ENCODE peak calls at places on chromosome 20, in four cellular contexts. M is H9, J is mesendoderm, V is mesenchymal stem cell. Q is an unnamed sample.

GRCh38 chr20:49579874-49580817 is 12.2 kb upstream of the PTGIS start:
- DNase-seq in J (no peak), M (no peak), V (no peak), Q (no peak)

GRCh38 chr20:33076662-33077398 is 2.6 kb upstream of the BPIFB4 start:
- DNase-seq in J (peak; percentile 86), V (no peak), M (no peak), Q (no peak)

GRCh38 chr20:41364967-41365765 is 1.5 kb downstream of the EMILIN3 start:
- DNase-seq in V (no peak), J (no peak), M (no peak), Q (no peak)

GRCh38 chr20:16469395-16469905 is 103.8 kb downstream of the KIF16B start:
- DNase-seq in V (no peak), M (no peak), J (no peak), Q (peak; percentile 13)

GRCh38 chr20:7841967-7842301 is 98.3 kb downstream of the HAO1 start:
- DNase-seq in V (peak; percentile 78), M (no peak), J (peak; percentile 51), Q (no peak)

GRCh38 chr20:44187763-44188709 is 1.0 kb upstream of the JPH2 start:
- DNase-seq in J (no peak), V (peak; percentile 70), M (no peak), Q (no peak)

GRCh38 chr20:14344746-14345145 is 7.3 kb upstream of the FLRT3 start:
- DNase-seq in V (no peak), M (no peak), J (peak; percentile 90), Q (no peak)

GRCh38 chr20:52999040-52999439 is 26.9 kb downstream of the TSHZ2 start:
- DNase-seq in M (no peak), V (no peak), J (no peak), Q (no peak)

GRCh38 chr20:38343107-38343797 is 3.0 kb upstream of the LBP start:
- DNase-seq in V (peak; percentile 35), J (no peak), M (no peak), Q (no peak)

GRCh38 chr20:41086402-41087324 is 50.7 kb upstream of the PLCG1 start:
- DNase-seq in V (peak; percentile 69), M (no peak), J (no peak), Q (peak; percentile 56)

GRCh38 chr20:64224344-64225165 is 31.0 kb upstream of the PCMTD2 start:
- DNase-seq in M (no peak), V (peak; percentile 95), J (no peak), Q (no peak)

GRCh38 chr20:41011551-41012067 is 17.0 kb upstream of the TOP1 start:
- DNase-seq in M (no peak), J (no peak), V (no peak), Q (peak; percentile 25)

GRCh38 chr20:49323622-49324238 is 45.9 kb upstream of the ZNFX1 start:
- DNase-seq in M (peak; percentile 53), V (peak; percentile 74), J (peak; percentile 84), Q (no peak)

GRCh38 chr20:37797669-37798175 is 103.9 kb downstream of the CTNNBL1 start:
- DNase-seq in M (no peak), J (no peak), V (no peak), Q (no peak)

GRCh38 chr20:38229376-38230252 is 30.9 kb downstream of the KIAA1755 start:
- DNase-seq in J (peak; percentile 38), V (peak; percentile 33), M (no peak), Q (peak; percentile 57)

GRCh38 chr20:6746901-6747609 is 20.4 kb upstream of the BMP2 start:
- DNase-seq in V (peak; percentile 12), J (peak; percentile 73), M (no peak), Q (no peak)

GRCh38 chr20:41408986-41409385 is 42.4 kb upstream of the EMILIN3 start:
- DNase-seq in M (no peak), J (no peak), V (no peak), Q (no peak)

GRCh38 chr20:33791959-33792597 is 19.1 kb upstream of the CHMP4B start:
- DNase-seq in M (peak; percentile 64), J (peak; percentile 40), V (peak; percentile 45), Q (peak; percentile 59)

DNA sequence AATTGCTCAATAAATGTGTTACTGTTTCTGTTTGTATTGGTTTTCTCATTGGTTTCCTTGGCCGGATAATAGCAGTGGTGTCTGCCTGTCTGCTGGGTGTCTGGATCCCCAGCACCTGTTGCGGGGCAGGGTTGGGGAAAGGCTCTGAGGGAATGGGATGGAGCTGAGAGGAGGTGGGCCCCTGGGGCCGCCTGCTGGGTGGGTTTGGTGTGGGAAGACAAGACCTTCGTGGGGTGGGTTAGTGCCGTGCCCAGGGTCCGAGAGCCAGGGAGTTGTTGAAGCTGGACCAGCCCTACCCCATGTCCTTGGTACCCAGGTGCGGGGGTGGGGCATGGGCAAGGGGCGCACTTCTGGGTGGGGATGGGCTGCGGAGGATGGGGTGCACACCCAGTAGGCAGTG is 4.0 kb downstream of the SS18L1 start:
- DNase-seq in M (no peak), J (no peak), V (no peak), Q (no peak)
- H3K4me2 ChIP-seq in M (no peak overlapping the region), J (no peak overlapping the region), V (no peak overlapping the region), Q (no peak overlapping the region)

GRCh38 chr20:57048027-57048869 is 218.2 kb downstream of the BMP7 start:
- DNase-seq in J (peak; percentile 81), V (peak; percentile 58), M (peak; percentile 76), Q (peak; percentile 75)
- H3K18ac ChIP-seq in J (no peak overlapping the region), V (peak overlapping the region; percentile 42), M (no peak overlapping the region), Q (no peak overlapping the region)

GRCh38 chr20:266213-266603 is 8.7 kb downstream of the DEFB132 start:
- DNase-seq in V (no peak), J (no peak), M (no peak), Q (no peak)
- H3K4me2 ChIP-seq in V (no peak overlapping the region), J (no peak overlapping the region), M (peak overlapping the region; percentile 30), Q (no peak overlapping the region)

GRCh38 chr20:3632311-3633004 is 30.7 kb downstream of the GFRA4 start:
- DNase-seq in V (no peak), M (no peak), J (no peak), Q (no peak)

GRCh38 chr20:3633913-3634478 is 29.2 kb downstream of the GFRA4 start:
- DNase-seq in V (no peak), M (no peak), J (no peak), Q (no peak)

GRCh38 chr20:3629893-3630292 is 33.3 kb downstream of the GFRA4 start:
- DNase-seq in M (no peak), V (no peak), J (peak; percentile 74), Q (no peak)

GRCh38 chr20:3630429-3630828 is 32.8 kb downstream of the GFRA4 start:
- DNase-seq in V (no peak), M (no peak), J (no peak), Q (no peak)

DNA sequence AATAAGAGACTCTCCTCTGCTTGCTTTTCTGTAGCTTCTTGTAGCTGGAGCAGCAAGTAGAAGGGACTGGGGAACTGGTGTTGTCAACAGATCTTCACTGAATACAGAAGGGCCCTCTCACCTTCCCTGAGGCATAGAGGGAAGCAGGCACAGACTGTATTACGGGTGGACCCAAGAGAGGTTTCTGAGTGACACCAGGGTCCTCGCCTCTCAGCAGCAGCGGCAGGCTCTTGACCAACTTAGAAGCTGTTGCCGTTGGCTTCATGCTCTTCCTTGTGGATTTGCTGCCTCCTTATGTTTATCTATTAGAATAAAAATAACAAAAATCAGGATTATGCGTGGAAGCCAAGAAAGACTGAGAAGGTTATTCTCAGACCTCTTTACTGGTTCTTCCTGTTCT is 31.7 kb downstream of the GFRA4 start:
- DNase-seq in J (no peak), M (no peak), V (no peak), Q (no peak)
- H3K18ac ChIP-seq in J (no peak overlapping the region), M (no peak overlapping the region), V (no peak overlapping the region), Q (no peak overlapping the region)

DNA sequence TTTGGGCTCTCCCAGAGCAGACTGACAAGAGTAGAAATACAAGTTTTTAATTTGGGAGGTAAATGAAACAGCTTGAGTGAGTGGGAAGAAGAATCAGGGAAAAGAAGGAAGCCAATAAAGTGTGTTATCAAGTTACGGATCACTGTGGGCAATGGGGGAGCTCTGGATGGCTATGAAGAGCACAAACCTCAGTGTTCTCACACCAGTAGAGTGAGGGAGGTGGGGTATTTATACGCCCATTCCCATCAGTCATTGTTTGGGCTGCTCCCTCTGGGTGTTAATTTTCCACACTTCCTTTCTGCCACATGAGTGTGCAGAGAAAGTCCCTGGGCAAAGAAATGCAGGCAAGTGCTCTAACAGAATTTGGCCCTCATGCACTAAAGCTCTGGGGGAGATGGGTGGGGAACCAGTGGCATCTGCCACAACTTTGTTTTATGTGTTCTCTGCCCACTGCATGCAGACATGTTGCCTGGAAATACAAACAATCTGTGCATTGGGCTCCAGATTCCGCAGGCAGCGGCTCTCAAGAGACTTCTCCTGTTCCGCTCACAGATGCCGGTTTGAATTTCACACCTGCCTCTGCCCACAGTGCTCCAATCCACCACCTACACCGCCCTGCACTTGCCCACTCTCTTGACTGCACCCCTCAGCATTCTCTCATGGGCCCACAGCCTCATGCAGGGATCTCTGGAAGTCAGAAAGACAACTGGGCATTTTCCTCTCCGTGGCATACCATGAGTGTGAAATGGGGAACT is 211.1 kb upstream of the RNF24 start:
- DNase-seq in J (no peak), M (no peak), V (no peak), Q (no peak)
- H3K4me2 ChIP-seq in J (no peak overlapping the region), M (no peak overlapping the region), V (no peak overlapping the region), Q (no peak overlapping the region)

DNA sequence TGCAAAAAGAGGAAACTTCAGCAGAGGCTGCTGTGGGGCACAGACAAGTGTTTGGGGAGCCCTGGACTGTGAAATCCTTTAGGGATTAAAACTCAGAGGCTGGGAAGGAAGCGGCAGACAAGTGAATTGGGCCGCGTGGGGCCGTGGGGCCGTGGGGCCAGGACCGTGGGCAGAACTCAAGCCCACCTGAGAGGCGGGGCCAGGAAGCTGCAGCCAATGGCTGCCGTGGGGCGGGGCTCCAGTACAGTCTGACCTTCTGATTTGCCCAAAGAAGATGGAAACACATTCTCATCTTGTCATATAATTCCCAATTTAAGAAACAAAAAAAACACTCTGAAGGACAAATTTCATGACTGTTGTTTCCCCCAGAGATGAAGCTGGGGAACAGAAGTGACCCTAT is 55.4 kb downstream of the ANKRD60 start:
- DNase-seq in V (no peak), J (no peak), M (no peak), Q (no peak)
- H3K18ac ChIP-seq in V (no peak overlapping the region), J (no peak overlapping the region), M (no peak overlapping the region), Q (no peak overlapping the region)

DNA sequence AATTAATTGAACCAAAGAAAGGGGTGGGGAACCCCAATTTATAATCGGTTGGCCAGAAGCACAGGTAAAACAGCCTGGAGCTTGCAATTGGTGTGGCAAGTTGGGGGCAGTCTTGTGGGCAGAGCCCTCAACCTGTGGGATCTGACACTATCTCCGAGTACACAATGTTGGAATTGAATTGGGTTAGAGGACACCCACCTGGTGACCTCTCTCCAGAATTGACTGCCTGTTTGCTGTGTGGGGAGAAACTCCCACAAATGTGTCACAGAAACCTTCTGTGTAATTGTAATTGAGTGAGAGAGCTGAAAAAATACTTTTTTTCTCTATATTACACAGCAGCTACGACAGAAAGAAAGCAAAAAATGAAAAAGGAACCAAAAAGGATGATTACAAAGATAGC is 53.0 kb upstream of the FAM83C start:
- DNase-seq in J (no peak), M (no peak), V (no peak), Q (no peak)
- H3K4me2 ChIP-seq in J (no peak overlapping the region), M (no peak overlapping the region), V (no peak overlapping the region), Q (no peak overlapping the region)

GRCh38 chr20:31835554-31835953 is 9.8 kb downstream of the FOXS1 start:
- DNase-seq in J (no peak), V (no peak), M (no peak), Q (no peak)
- H3K18ac ChIP-seq in J (no peak overlapping the region), V (no peak overlapping the region), M (no peak overlapping the region), Q (no peak overlapping the region)

Q was measured in trophoblast cell.